ENCODE peak calls at places on chromosome X, in six cellular contexts. E is glutamatergic neuron, K is HFFc6, C is progenitor cell of endocrine pancreas, U is epithelial cell of esophagus, G is Peyer's patch. V is an unnamed sample.
A peak's percentile ranks its signal among the peaks of the same experiment; 100 is the strongest.

GRCh38 chrX:100449696-100450606 is 39.9 kb upstream of the PCDH19 start:
- DNase-seq in U (peak; percentile 14), K (no peak), C (no peak), E (no peak), G (no peak), V (no peak)

GRCh38 chrX:9882669-9883446 is 84.3 kb upstream of the CLDN34 start:
- DNase-seq in C (no peak), G (no peak), E (no peak), U (no peak), K (no peak), V (no peak)

GRCh38 chrX:97399400-97399799 is 515.7 kb downstream of the RPA4 start:
- DNase-seq in C (no peak), G (no peak), E (no peak), U (peak; percentile 61), K (peak; percentile 55), V (no peak)

GRCh38 chrX:123961268-123962005 is at the start of gene STAG2:
- DNase-seq in G (peak; percentile 66), E (peak; percentile 69), C (peak; percentile 54), U (peak; percentile 79), K (peak; percentile 61), V (peak; percentile 34)

GRCh38 chrX:13254076-13254785 is 65.6 kb downstream of the ATXN3L start:
- DNase-seq in C (no peak), E (no peak), G (no peak), K (peak; percentile 2), U (peak; percentile 67), V (no peak)

GRCh38 chrX:78105944-78106650 is 2.0 kb downstream of the PGK1 start:
- DNase-seq in U (no peak), C (no peak), E (no peak), K (no peak), G (no peak), V (no peak)

GRCh38 chrX:68838571-68838910 is 9.7 kb downstream of the EFNB1 start:
- DNase-seq in K (no peak), C (no peak), G (no peak), E (no peak), U (no peak), V (no peak)

GRCh38 chrX:70621743-70622142 is 177.1 kb downstream of the DLG3 start:
- DNase-seq in C (no peak), G (no peak), E (no peak), U (no peak), K (no peak), V (no peak)

GRCh38 chrX:30278365-30278764 is 30.8 kb downstream of the NR0B1 start:
- DNase-seq in G (no peak), K (peak; percentile 16), U (peak; percentile 25), E (no peak), C (no peak), V (no peak)

GRCh38 chrX:48945517-48946348 is 11.7 kb downstream of the OTUD5 start:
- DNase-seq in G (no peak), E (peak; percentile 57), C (no peak), U (peak; percentile 39), K (peak; percentile 41), V (no peak)

GRCh38 chrX:71454222-71454621 is 78.7 kb upstream of the OGT start:
- DNase-seq in C (no peak), E (no peak), G (no peak), U (no peak), K (peak; percentile 0), V (no peak)

GRCh38 chrX:71622347-71623104 is 4.2 kb upstream of the CXCR3 start:
- DNase-seq in C (no peak), U (peak; percentile 41), E (no peak), G (peak; percentile 85), K (no peak), V (peak; percentile 21)

GRCh38 chrX:57528670-57529255 is 63.0 kb upstream of the ZXDB start:
- DNase-seq in E (peak; percentile 28), U (peak; percentile 31), K (no peak), C (no peak), G (no peak), V (no peak)
- TF ChIP-seq CTCF in E (no peak), U (peak; percentile 54), K (peak; percentile 48), C (peak; percentile 48), G (peak; percentile 24), V (no peak)

GRCh38 chrX:31845003-31845402 is 773.2 kb upstream of the FTHL17 start:
- DNase-seq in K (no peak), E (no peak), G (no peak), U (peak; percentile 0), C (no peak), V (no peak)
- TF ChIP-seq CTCF in K (no peak), E (no peak), G (no peak), U (no peak), C (no peak), V (no peak)

DNA sequence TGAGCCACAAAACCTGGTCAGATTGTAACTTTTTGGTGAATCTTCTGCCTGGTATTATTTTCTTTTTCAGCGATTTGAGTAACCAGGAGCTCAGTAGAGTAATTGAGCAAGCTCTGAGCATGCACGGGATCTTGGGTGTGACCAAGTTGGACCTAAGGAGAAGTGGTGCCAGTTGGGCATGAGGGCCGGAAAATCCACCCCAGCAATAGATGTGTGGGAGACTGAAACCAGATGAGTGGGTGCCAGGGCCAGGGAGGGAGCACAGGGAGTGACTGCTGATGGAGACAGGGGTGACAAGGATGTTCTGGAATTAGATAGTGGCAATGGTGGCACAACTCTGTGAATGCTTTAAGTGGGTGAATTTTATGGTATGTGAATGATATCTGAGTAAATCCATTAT is 3.7 kb upstream of the CCNQ start:
- DNase-seq in G (no peak), K (no peak), C (no peak), E (no peak), U (no peak), V (no peak)
- TF ChIP-seq CTCF in G (no peak), K (no peak), C (no peak), E (no peak), U (no peak), V (no peak)

GRCh38 chrX:53093748-53094583 is at the start of gene KANTR:
- DNase-seq in G (peak; percentile 84), C (peak; percentile 66), E (peak; percentile 79), K (peak; percentile 94), U (peak; percentile 93), V (peak; percentile 68)

GRCh38 chrX:53095796-53096195 is 1.9 kb downstream of the KANTR start:
- DNase-seq in E (no peak), C (no peak), G (no peak), K (no peak), U (no peak), V (no peak)

GRCh38 chrX:53091354-53091753 is 2.6 kb upstream of the KANTR start:
- DNase-seq in C (no peak), U (no peak), E (no peak), G (no peak), K (no peak), V (no peak)

GRCh38 chrX:53094584-53094908 is 604 bp downstream of the KANTR start:
- DNase-seq in K (no peak), E (no peak), U (no peak), G (no peak), C (no peak), V (no peak)

DNA sequence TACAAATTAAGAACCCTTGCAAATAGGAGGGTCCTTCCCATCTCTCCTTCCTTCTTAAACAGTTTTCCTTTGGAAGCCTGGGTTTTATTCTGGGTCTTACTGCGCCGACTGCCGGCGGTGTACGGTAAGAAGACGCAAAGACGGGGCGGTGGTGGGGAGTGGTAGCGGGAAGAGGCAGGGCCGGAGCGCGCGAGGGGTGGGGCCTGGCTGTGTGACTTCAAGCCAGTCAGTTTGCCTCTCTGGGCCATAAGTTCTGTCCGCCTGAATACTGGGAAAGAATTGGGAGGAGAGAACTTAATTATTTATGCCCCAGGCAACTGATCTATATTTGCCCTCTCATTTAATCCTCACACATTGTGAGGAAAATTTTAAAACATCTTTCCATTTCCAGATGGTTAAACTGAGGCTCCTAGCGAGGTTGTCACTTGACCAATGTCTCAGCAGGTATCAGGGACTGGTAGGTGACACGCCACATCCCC is 726 bp upstream of the KANTR start:
- DNase-seq in K (peak; percentile 59), E (peak; percentile 83), U (peak; percentile 85), C (peak; percentile 48), G (peak; percentile 85), V (no peak)
- TF ChIP-seq CTCF in K (peak; percentile 74), E (peak; percentile 24), U (peak; percentile 50), C (peak; percentile 57), G (peak; percentile 68), V (peak; percentile 59)

GRCh38 chrX:41561045-41561444 is 113.9 kb downstream of the NYX start:
- DNase-seq in K (peak; percentile 62), U (peak; percentile 68), E (no peak), G (no peak), C (no peak), V (peak; percentile 36)

GRCh38 chrX:41559662-41560061 is 112.5 kb downstream of the NYX start:
- DNase-seq in G (no peak), K (peak; percentile 2), E (no peak), C (no peak), U (peak; percentile 1), V (peak; percentile 42)

GRCh38 chrX:41559235-41559634 is 112.1 kb downstream of the NYX start:
- DNase-seq in G (no peak), E (no peak), C (no peak), U (no peak), K (no peak), V (no peak)

GRCh38 chrX:41556958-41557357 is 109.8 kb downstream of the NYX start:
- DNase-seq in K (no peak), C (no peak), G (no peak), U (no peak), E (no peak), V (no peak)

DNA sequence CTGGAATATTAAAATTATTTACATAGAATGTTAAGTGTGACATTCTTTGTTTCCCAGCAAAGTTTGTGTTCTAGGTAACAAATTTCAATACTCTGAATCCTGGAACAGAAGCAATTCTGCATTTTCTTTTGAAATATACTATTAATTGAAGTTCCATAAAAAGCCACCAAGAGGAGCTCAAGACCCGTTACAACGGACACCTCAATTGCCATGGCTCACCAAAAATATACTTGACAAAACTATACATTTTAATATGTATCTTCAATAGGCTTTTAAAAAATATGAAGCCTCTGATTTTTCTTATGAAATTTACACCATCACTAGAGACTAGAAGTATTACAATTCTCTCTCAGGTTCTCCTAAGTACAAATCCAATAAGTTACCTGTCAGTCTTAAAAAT is 111.4 kb downstream of the NYX start:
- DNase-seq in G (no peak), C (no peak), U (peak; percentile 0), K (no peak), E (no peak), V (no peak)
- TF ChIP-seq CTCF in G (peak; percentile 32), C (peak; percentile 40), U (peak; percentile 21), K (peak; percentile 71), E (no peak), V (peak; percentile 6)

GRCh38 chrX:1534321-1535168 is 2.4 kb downstream of the P2RY8 start:
- DNase-seq in C (no peak), K (no peak), G (peak; percentile 43), U (no peak), E (no peak), V (no peak)

GRCh38 chrX:1535241-1536041 is 1.5 kb downstream of the P2RY8 start:
- DNase-seq in C (no peak), G (peak; percentile 36), U (no peak), K (no peak), E (no peak), V (no peak)

GRCh38 chrX:1533083-1533482 is 3.9 kb downstream of the P2RY8 start:
- DNase-seq in C (no peak), U (no peak), K (no peak), E (no peak), G (no peak), V (no peak)

GRCh38 chrX:1536712-1537030 is 314 bp downstream of the P2RY8 start:
- DNase-seq in G (no peak), K (no peak), U (no peak), C (no peak), E (no peak), V (no peak)

GRCh38 chrX:1537031-1537715 is at the start of gene P2RY8:
- DNase-seq in U (peak; percentile 27), K (no peak), C (no peak), G (peak; percentile 55), E (no peak), V (no peak)
- TF ChIP-seq CTCF in U (no peak), K (no peak), C (no peak), G (no peak), E (no peak), V (no peak)

V was measured in AG04449.